ENCODE peak calls at places on chromosomes 12 and 14, in five cellular contexts. One of them, this sample, is unnamed.

GRCh38 chr14:68665116-68665515 is 127.8 kb downstream of the ZFP36L1 start:
- DNase-seq in keratinocyte: no peak
- DNase-seq in NCI-H510A treated with DMSO at 0.1 percent for 48 hours: no peak
- DNase-seq in stromal cell of bone marrow: peak
- DNase-seq in activated naive CD8-positive, alpha-beta T cell treated with anti-CD3 and anti-CD28 coated beads, Interleukin-2, amount 50 U/mL, for 24 hours: no peak
- DNase-seq in this sample: no peak

GRCh38 chr12:131608740-131609665 is 101.9 kb upstream of the SFSWAP start:
- DNase-seq in NCI-H510A treated with DMSO at 0.1 percent for 48 hours: peak
- DNase-seq in activated naive CD8-positive, alpha-beta T cell treated with anti-CD3 and anti-CD28 coated beads, Interleukin-2, amount 50 U/mL, for 24 hours: peak
- DNase-seq in keratinocyte: no peak
- DNase-seq in stromal cell of bone marrow: peak
- DNase-seq in this sample: no peak

GRCh38 chr12:118526255-118527095 is 150.1 kb downstream of the SUDS3 start:
- DNase-seq in keratinocyte: no peak
- DNase-seq in NCI-H510A treated with DMSO at 0.1 percent for 48 hours: no peak
- DNase-seq in activated naive CD8-positive, alpha-beta T cell treated with anti-CD3 and anti-CD28 coated beads, Interleukin-2, amount 50 U/mL, for 24 hours: no peak
- DNase-seq in stromal cell of bone marrow: no peak
- DNase-seq in this sample: no peak

GRCh38 chr12:29240441-29240840 is 91.4 kb downstream of the FAR2 start:
- DNase-seq in NCI-H510A treated with DMSO at 0.1 percent for 48 hours: no peak
- DNase-seq in keratinocyte: no peak
- DNase-seq in stromal cell of bone marrow: no peak
- DNase-seq in activated naive CD8-positive, alpha-beta T cell treated with anti-CD3 and anti-CD28 coated beads, Interleukin-2, amount 50 U/mL, for 24 hours: no peak
- DNase-seq in this sample: no peak

GRCh38 chr12:3680919-3681594 is 71.9 kb downstream of the CRACR2A start:
- DNase-seq in NCI-H510A treated with DMSO at 0.1 percent for 48 hours: peak
- DNase-seq in activated naive CD8-positive, alpha-beta T cell treated with anti-CD3 and anti-CD28 coated beads, Interleukin-2, amount 50 U/mL, for 24 hours: no peak
- DNase-seq in keratinocyte: no peak
- DNase-seq in stromal cell of bone marrow: no peak
- DNase-seq in this sample: no peak

GRCh38 chr14:25041484-25041883 is 8.5 kb downstream of the STXBP6 start:
- DNase-seq in keratinocyte: no peak
- DNase-seq in NCI-H510A treated with DMSO at 0.1 percent for 48 hours: peak
- DNase-seq in activated naive CD8-positive, alpha-beta T cell treated with anti-CD3 and anti-CD28 coated beads, Interleukin-2, amount 50 U/mL, for 24 hours: no peak
- DNase-seq in stromal cell of bone marrow: no peak
- DNase-seq in this sample: no peak

GRCh38 chr12:5102261-5102789 is 58.6 kb downstream of the KCNA5 start:
- DNase-seq in NCI-H510A treated with DMSO at 0.1 percent for 48 hours: no peak
- DNase-seq in keratinocyte: no peak
- DNase-seq in stromal cell of bone marrow: peak
- DNase-seq in activated naive CD8-positive, alpha-beta T cell treated with anti-CD3 and anti-CD28 coated beads, Interleukin-2, amount 50 U/mL, for 24 hours: no peak
- DNase-seq in this sample: no peak

GRCh38 chr14:44316647-44317432 is 190.2 kb downstream of the FSCB start:
- DNase-seq in activated naive CD8-positive, alpha-beta T cell treated with anti-CD3 and anti-CD28 coated beads, Interleukin-2, amount 50 U/mL, for 24 hours: no peak
- DNase-seq in stromal cell of bone marrow: peak
- DNase-seq in keratinocyte: peak
- DNase-seq in NCI-H510A treated with DMSO at 0.1 percent for 48 hours: peak
- DNase-seq in this sample: peak

GRCh38 chr12:27841392-27841882 is 61.4 kb upstream of the MANSC4 start:
- DNase-seq in NCI-H510A treated with DMSO at 0.1 percent for 48 hours: no peak
- DNase-seq in activated naive CD8-positive, alpha-beta T cell treated with anti-CD3 and anti-CD28 coated beads, Interleukin-2, amount 50 U/mL, for 24 hours: no peak
- DNase-seq in stromal cell of bone marrow: no peak
- DNase-seq in keratinocyte: no peak
- DNase-seq in this sample: peak

GRCh38 chr12:67452119-67452805 is 183.1 kb downstream of the CAND1 start:
- DNase-seq in keratinocyte: no peak
- DNase-seq in stromal cell of bone marrow: no peak
- DNase-seq in NCI-H510A treated with DMSO at 0.1 percent for 48 hours: no peak
- DNase-seq in activated naive CD8-positive, alpha-beta T cell treated with anti-CD3 and anti-CD28 coated beads, Interleukin-2, amount 50 U/mL, for 24 hours: peak
- DNase-seq in this sample: no peak

GRCh38 chr14:105388110-105388951 is 10.0 kb upstream of the TEX22 start:
- DNase-seq in keratinocyte: no peak
- DNase-seq in NCI-H510A treated with DMSO at 0.1 percent for 48 hours: no peak
- DNase-seq in activated naive CD8-positive, alpha-beta T cell treated with anti-CD3 and anti-CD28 coated beads, Interleukin-2, amount 50 U/mL, for 24 hours: no peak
- DNase-seq in stromal cell of bone marrow: no peak
- DNase-seq in this sample: no peak

GRCh38 chr12:118541945-118542344 is 165.6 kb downstream of the SUDS3 start:
- DNase-seq in stromal cell of bone marrow: no peak
- DNase-seq in NCI-H510A treated with DMSO at 0.1 percent for 48 hours: no peak
- DNase-seq in activated naive CD8-positive, alpha-beta T cell treated with anti-CD3 and anti-CD28 coated beads, Interleukin-2, amount 50 U/mL, for 24 hours: no peak
- DNase-seq in keratinocyte: no peak
- DNase-seq in this sample: no peak

GRCh38 chr14:89479802-89480201 is 62.8 kb upstream of the FOXN3 start:
- DNase-seq in stromal cell of bone marrow: no peak
- DNase-seq in NCI-H510A treated with DMSO at 0.1 percent for 48 hours: no peak
- DNase-seq in keratinocyte: peak
- DNase-seq in activated naive CD8-positive, alpha-beta T cell treated with anti-CD3 and anti-CD28 coated beads, Interleukin-2, amount 50 U/mL, for 24 hours: no peak
- DNase-seq in this sample: no peak

GRCh38 chr14:29892327-29892726 is 35.3 kb downstream of the PRKD1 start:
- DNase-seq in activated naive CD8-positive, alpha-beta T cell treated with anti-CD3 and anti-CD28 coated beads, Interleukin-2, amount 50 U/mL, for 24 hours: no peak
- DNase-seq in stromal cell of bone marrow: peak
- DNase-seq in NCI-H510A treated with DMSO at 0.1 percent for 48 hours: no peak
- DNase-seq in keratinocyte: no peak
- DNase-seq in this sample: no peak

GRCh38 chr14:61588419-61588901 is 106.9 kb upstream of the HIF1A start:
- DNase-seq in keratinocyte: no peak
- DNase-seq in NCI-H510A treated with DMSO at 0.1 percent for 48 hours: no peak
- DNase-seq in stromal cell of bone marrow: no peak
- DNase-seq in activated naive CD8-positive, alpha-beta T cell treated with anti-CD3 and anti-CD28 coated beads, Interleukin-2, amount 50 U/mL, for 24 hours: no peak
- DNase-seq in this sample: no peak

GRCh38 chr12:116594325-116595038 is 35.3 kb downstream of the MAP1LC3B2 start:
- DNase-seq in activated naive CD8-positive, alpha-beta T cell treated with anti-CD3 and anti-CD28 coated beads, Interleukin-2, amount 50 U/mL, for 24 hours: peak
- DNase-seq in NCI-H510A treated with DMSO at 0.1 percent for 48 hours: no peak
- DNase-seq in keratinocyte: no peak
- DNase-seq in stromal cell of bone marrow: no peak
- DNase-seq in this sample: no peak

GRCh38 chr12:126447346-126447745 is 1382.1 kb downstream of the AACS start:
- DNase-seq in keratinocyte: no peak
- DNase-seq in stromal cell of bone marrow: no peak
- DNase-seq in activated naive CD8-positive, alpha-beta T cell treated with anti-CD3 and anti-CD28 coated beads, Interleukin-2, amount 50 U/mL, for 24 hours: no peak
- DNase-seq in NCI-H510A treated with DMSO at 0.1 percent for 48 hours: no peak
- DNase-seq in this sample: no peak

GRCh38 chr12:32107376-32108267 is 975 bp downstream of the BICD1 start:
- DNase-seq in keratinocyte: no peak
- DNase-seq in NCI-H510A treated with DMSO at 0.1 percent for 48 hours: no peak
- DNase-seq in activated naive CD8-positive, alpha-beta T cell treated with anti-CD3 and anti-CD28 coated beads, Interleukin-2, amount 50 U/mL, for 24 hours: peak
- DNase-seq in stromal cell of bone marrow: no peak
- DNase-seq in this sample: no peak

GRCh38 chr12:69639400-69640016 is 28.8 kb upstream of the LRRC10 start:
- DNase-seq in stromal cell of bone marrow: peak
- DNase-seq in keratinocyte: no peak
- DNase-seq in activated naive CD8-positive, alpha-beta T cell treated with anti-CD3 and anti-CD28 coated beads, Interleukin-2, amount 50 U/mL, for 24 hours: peak
- DNase-seq in NCI-H510A treated with DMSO at 0.1 percent for 48 hours: peak
- DNase-seq in this sample: peak

GRCh38 chr12:57367121-57367520 is 63.7 kb downstream of the R3HDM2 start:
- DNase-seq in NCI-H510A treated with DMSO at 0.1 percent for 48 hours: no peak
- DNase-seq in stromal cell of bone marrow: no peak
- DNase-seq in keratinocyte: no peak
- DNase-seq in activated naive CD8-positive, alpha-beta T cell treated with anti-CD3 and anti-CD28 coated beads, Interleukin-2, amount 50 U/mL, for 24 hours: no peak
- DNase-seq in this sample: no peak

GRCh38 chr12:104355630-104356029 is 52.1 kb downstream of the EID3 start:
- DNase-seq in stromal cell of bone marrow: no peak
- DNase-seq in NCI-H510A treated with DMSO at 0.1 percent for 48 hours: no peak
- DNase-seq in activated naive CD8-positive, alpha-beta T cell treated with anti-CD3 and anti-CD28 coated beads, Interleukin-2, amount 50 U/mL, for 24 hours: no peak
- DNase-seq in keratinocyte: no peak
- DNase-seq in this sample: no peak

GRCh38 chr12:56565510-56566101 is 44.0 kb downstream of the RBMS2 start:
- DNase-seq in NCI-H510A treated with DMSO at 0.1 percent for 48 hours: peak
- DNase-seq in activated naive CD8-positive, alpha-beta T cell treated with anti-CD3 and anti-CD28 coated beads, Interleukin-2, amount 50 U/mL, for 24 hours: peak
- DNase-seq in stromal cell of bone marrow: peak
- DNase-seq in keratinocyte: no peak
- DNase-seq in this sample: no peak

GRCh38 chr12:122366685-122367475 is 55.6 kb downstream of the CLIP1 start:
- DNase-seq in stromal cell of bone marrow: peak
- DNase-seq in keratinocyte: peak
- DNase-seq in activated naive CD8-positive, alpha-beta T cell treated with anti-CD3 and anti-CD28 coated beads, Interleukin-2, amount 50 U/mL, for 24 hours: no peak
- DNase-seq in NCI-H510A treated with DMSO at 0.1 percent for 48 hours: peak
- DNase-seq in this sample: peak

GRCh38 chr14:100348253-100348729 is 25.2 kb downstream of the SLC25A47 start:
- DNase-seq in stromal cell of bone marrow: no peak
- DNase-seq in NCI-H510A treated with DMSO at 0.1 percent for 48 hours: no peak
- DNase-seq in keratinocyte: no peak
- DNase-seq in activated naive CD8-positive, alpha-beta T cell treated with anti-CD3 and anti-CD28 coated beads, Interleukin-2, amount 50 U/mL, for 24 hours: no peak
- DNase-seq in this sample: no peak

GRCh38 chr12:48788852-48789775 is at the start of gene ADCY6:
- DNase-seq in NCI-H510A treated with DMSO at 0.1 percent for 48 hours: peak
- DNase-seq in keratinocyte: no peak
- DNase-seq in stromal cell of bone marrow: no peak
- DNase-seq in activated naive CD8-positive, alpha-beta T cell treated with anti-CD3 and anti-CD28 coated beads, Interleukin-2, amount 50 U/mL, for 24 hours: no peak
- DNase-seq in this sample: peak

GRCh38 chr14:104343690-104344640 is 205.6 kb downstream of the KIF26A start:
- DNase-seq in NCI-H510A treated with DMSO at 0.1 percent for 48 hours: no peak
- DNase-seq in activated naive CD8-positive, alpha-beta T cell treated with anti-CD3 and anti-CD28 coated beads, Interleukin-2, amount 50 U/mL, for 24 hours: no peak
- DNase-seq in stromal cell of bone marrow: no peak
- DNase-seq in keratinocyte: no peak
- DNase-seq in this sample: no peak

GRCh38 chr14:65286443-65286842 is 126.1 kb upstream of the FUT8 start:
- DNase-seq in keratinocyte: no peak
- DNase-seq in stromal cell of bone marrow: no peak
- DNase-seq in activated naive CD8-positive, alpha-beta T cell treated with anti-CD3 and anti-CD28 coated beads, Interleukin-2, amount 50 U/mL, for 24 hours: peak
- DNase-seq in NCI-H510A treated with DMSO at 0.1 percent for 48 hours: no peak
- DNase-seq in this sample: no peak

GRCh38 chr14:101365329-101366158 is 195.8 kb upstream of the DIO3 start:
- DNase-seq in NCI-H510A treated with DMSO at 0.1 percent for 48 hours: no peak
- DNase-seq in stromal cell of bone marrow: no peak
- DNase-seq in keratinocyte: no peak
- DNase-seq in activated naive CD8-positive, alpha-beta T cell treated with anti-CD3 and anti-CD28 coated beads, Interleukin-2, amount 50 U/mL, for 24 hours: no peak
- DNase-seq in this sample: no peak

GRCh38 chr12:53176750-53177149 is 3.8 kb upstream of the ZNF740 start:
- DNase-seq in keratinocyte: no peak
- DNase-seq in activated naive CD8-positive, alpha-beta T cell treated with anti-CD3 and anti-CD28 coated beads, Interleukin-2, amount 50 U/mL, for 24 hours: no peak
- DNase-seq in NCI-H510A treated with DMSO at 0.1 percent for 48 hours: no peak
- DNase-seq in stromal cell of bone marrow: no peak
- DNase-seq in this sample: no peak

GRCh38 chr12:460301-461230 is 827 bp downstream of the B4GALNT3 start:
- DNase-seq in activated naive CD8-positive, alpha-beta T cell treated with anti-CD3 and anti-CD28 coated beads, Interleukin-2, amount 50 U/mL, for 24 hours: peak
- DNase-seq in keratinocyte: no peak
- DNase-seq in NCI-H510A treated with DMSO at 0.1 percent for 48 hours: no peak
- DNase-seq in stromal cell of bone marrow: no peak
- DNase-seq in this sample: no peak

GRCh38 chr12:78035913-78036658 is 205.4 kb downstream of the NAV3 start:
- DNase-seq in NCI-H510A treated with DMSO at 0.1 percent for 48 hours: peak
- DNase-seq in stromal cell of bone marrow: no peak
- DNase-seq in activated naive CD8-positive, alpha-beta T cell treated with anti-CD3 and anti-CD28 coated beads, Interleukin-2, amount 50 U/mL, for 24 hours: no peak
- DNase-seq in keratinocyte: no peak
- DNase-seq in this sample: no peak

GRCh38 chr14:105051182-105052109 is 13.8 kb downstream of the GPR132 start:
- DNase-seq in activated naive CD8-positive, alpha-beta T cell treated with anti-CD3 and anti-CD28 coated beads, Interleukin-2, amount 50 U/mL, for 24 hours: no peak
- DNase-seq in stromal cell of bone marrow: no peak
- DNase-seq in NCI-H510A treated with DMSO at 0.1 percent for 48 hours: no peak
- DNase-seq in keratinocyte: no peak
- DNase-seq in this sample: no peak

GRCh38 chr12:22687677-22688076 is 62.7 kb downstream of the ETNK1 start:
- DNase-seq in activated naive CD8-positive, alpha-beta T cell treated with anti-CD3 and anti-CD28 coated beads, Interleukin-2, amount 50 U/mL, for 24 hours: no peak
- DNase-seq in stromal cell of bone marrow: peak
- DNase-seq in NCI-H510A treated with DMSO at 0.1 percent for 48 hours: no peak
- DNase-seq in keratinocyte: no peak
- DNase-seq in this sample: peak